ENCODE peak calls at places on chromosomes 4 and X, in six cellular contexts. F, Z, T, I, G and H are unnamed samples. For H3K36me3, the result is how much of the 10 kb centered on the place peaks cover.

GRCh38 chr4:152161676-152162330 is 374.1 kb downstream of the FBXW7 start:
- DNase-seq in F (no peak), Z (no peak), T (no peak), I (no peak), G (no peak), H (no peak)

GRCh38 chr4:164304240-164304639 is 449.7 kb upstream of the SMIM31 start:
- DNase-seq in F (no peak), Z (no peak), T (no peak), I (no peak), G (no peak), H (no peak)

GRCh38 chr4:177728361-177729152 is 286.3 kb upstream of the AGA start:
- DNase-seq in F (no peak), Z (no peak), T (no peak), I (no peak), G (no peak), H (no peak)

GRCh38 chr4:156558365-156559025 is 413.1 kb downstream of the PDGFC start:
- DNase-seq in F (no peak), Z (no peak), T (no peak), I (no peak), G (no peak), H (no peak)

GRCh38 chrX:50071507-50071906 is 129.3 kb downstream of the AKAP4 start:
- DNase-seq in F (no peak), Z (no peak), T (no peak), I (no peak), G (no peak), H (no peak)

GRCh38 chr4:165612936-165613335 is 234.1 kb downstream of the CPE start:
- DNase-seq in F (no peak), Z (no peak), T (no peak), I (no peak), G (no peak), H (no peak)

GRCh38 chr4:182478475-182478874 is 235.3 kb downstream of the TENM3 start:
- DNase-seq in F (no peak), Z (no peak), T (no peak), I (no peak), G (no peak), H (no peak)

GRCh38 chr4:143506031-143506430 is 7.5 kb upstream of the SMARCA5 start:
- DNase-seq in F (no peak), Z (no peak), T (no peak), I (no peak), G (no peak), H (no peak)

GRCh38 chr4:27764526-27764837 is 903.8 kb downstream of the STIM2 start:
- DNase-seq in F (no peak), Z (no peak), T (no peak), I (no peak), G (no peak), H (no peak)

GRCh38 chr4:88012652-88013051 is 5.2 kb downstream of the PKD2 start:
- DNase-seq in F (no peak), Z (no peak), T (no peak), I (no peak), G (no peak), H (no peak)

GRCh38 chrX:41148553-41148952 is 63.3 kb downstream of the USP9X start:
- DNase-seq in F (no peak), Z (no peak), T (no peak), I (no peak), G (no peak), H (no peak)

GRCh38 chr4:152041304-152041703 is 280.5 kb upstream of the GATB start:
- DNase-seq in F (no peak), Z (no peak), T (no peak), I (no peak), G (no peak), H (no peak)

GRCh38 chrX:55161581-55161980 is 58.6 kb upstream of the PAGE5 start:
- DNase-seq in F (no peak), Z (no peak), T (no peak), I (no peak), G (no peak), H (no peak)

GRCh38 chrX:140066262-140066661 is 100.9 kb upstream of the CXorf66 start:
- DNase-seq in F (no peak), Z (no peak), T (no peak), I (no peak), G (no peak), H (no peak)

GRCh38 chr4:183594823-183595222 is 64.2 kb downstream of the RWDD4 start:
- DNase-seq in F (no peak), Z (no peak), T (no peak), I (no peak), G (no peak), H (no peak)

GRCh38 chrX:40150503-40150902 is 52.7 kb upstream of the BCOR start:
- DNase-seq in F (no peak), Z (no peak), T (no peak), I (no peak), G (no peak), H (no peak)

GRCh38 chr4:132572210-132572609 is 576.9 kb upstream of the PCDH10 start:
- DNase-seq in F (no peak), Z (no peak), T (no peak), I (no peak), G (no peak), H (no peak)

GRCh38 chr4:124389591-124389990 is 322.9 kb downstream of the ANKRD50 start:
- DNase-seq in F (no peak), Z (no peak), T (no peak), I (no peak), G (no peak), H (no peak)

GRCh38 chr4:112036881-112037280 is 108.4 kb upstream of the FAM241A start:
- DNase-seq in F (no peak), Z (no peak), T (no peak), I (no peak), G (no peak), H (no peak)

GRCh38 chrX:102546818-102547493 is 30.4 kb upstream of the TMSB15A start:
- DNase-seq in F (no peak), Z (no peak), T (peak), I (no peak), G (no peak), H (no peak)

GRCh38 chr4:6918345-6918744 is 8.7 kb downstream of the TBC1D14 start:
- DNase-seq in F (no peak), Z (peak), T (no peak), I (no peak), G (no peak), H (no peak)

GRCh38 chr4:74012130-74012529 is 13.7 kb upstream of the CXCL5 start:
- DNase-seq in F (no peak), Z (no peak), T (no peak), I (no peak), G (no peak), H (no peak)

GRCh38 chr4:74016068-74016467 is 17.6 kb upstream of the CXCL5 start:
- DNase-seq in F (no peak), Z (no peak), T (no peak), I (no peak), G (no peak), H (no peak)

GRCh38 chr4:74015126-74015780 is 16.8 kb upstream of the CXCL5 start:
- DNase-seq in F (no peak), Z (no peak), T (no peak), I (no peak), G (no peak), H (no peak)

GRCh38 chr4:74014332-74014731 is 15.9 kb upstream of the CXCL5 start:
- DNase-seq in F (no peak), Z (no peak), T (no peak), I (no peak), G (no peak), H (no peak)

DNA sequence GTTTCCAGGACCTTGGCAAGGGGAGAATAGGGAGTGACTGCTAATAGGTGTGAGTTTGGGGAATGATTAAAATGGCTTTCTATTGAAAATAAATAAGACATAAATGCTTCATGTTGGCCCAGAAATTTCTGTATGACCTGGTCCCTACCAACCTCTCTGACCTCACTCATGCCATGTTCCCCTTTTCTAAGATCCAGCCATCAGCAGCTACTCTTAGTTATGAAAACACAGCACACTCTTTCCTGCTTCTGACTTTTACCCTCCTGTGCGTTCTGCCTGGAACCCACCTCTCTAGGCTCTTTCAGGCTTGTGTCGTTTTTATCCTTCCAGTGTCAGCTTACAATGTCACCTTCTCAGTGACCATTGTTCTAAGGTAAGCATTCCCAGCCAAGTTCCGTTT is 14.8 kb upstream of the CXCL5 start:
- DNase-seq in F (no peak), Z (no peak), T (no peak), I (no peak), G (no peak), H (no peak)
- TF ChIP-seq POLR2A in F (no peak), Z (no peak), T (no peak), I (no peak), G (no peak), H (no peak)

DNA sequence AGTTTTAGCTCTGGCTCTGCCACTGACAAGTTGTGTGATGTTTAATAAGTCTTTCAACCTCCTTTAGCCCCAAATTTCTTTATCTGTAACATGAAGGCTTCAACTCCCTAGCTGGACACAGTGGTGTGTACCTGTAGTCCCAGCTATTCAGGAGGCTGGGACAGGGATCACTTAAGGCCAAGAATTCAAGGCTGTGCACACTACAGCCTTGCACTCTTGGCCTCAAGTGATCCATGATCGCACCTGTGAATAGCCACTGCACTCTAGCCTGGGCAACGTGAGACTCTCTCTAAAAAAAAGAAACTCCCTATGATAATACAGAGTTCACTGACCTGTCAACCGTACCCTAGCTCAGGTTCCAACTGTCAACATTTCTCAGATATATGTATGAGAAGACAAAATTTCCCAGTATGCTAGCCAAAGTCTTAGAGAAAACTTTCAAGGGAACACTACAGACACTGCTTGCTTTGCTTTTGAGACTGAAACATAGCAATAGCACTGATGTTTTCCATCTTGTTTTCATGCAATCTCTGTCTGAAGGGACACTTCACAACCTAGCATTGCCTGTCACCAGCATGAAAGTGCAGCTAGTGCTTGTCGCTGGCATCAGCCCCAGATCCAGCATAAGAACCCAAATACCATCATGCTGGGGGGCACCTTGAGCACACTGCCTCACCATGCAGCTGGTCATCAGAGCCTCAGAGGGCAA is 51.6 kb upstream of the PTPN13 start:
- DNase-seq in F (no peak), Z (no peak), T (peak), I (no peak), G (no peak), H (no peak)
- H3K27ac ChIP-seq in F (no peak), Z (no peak), T (no peak), I (no peak), G (no peak), H (no peak)

DNA sequence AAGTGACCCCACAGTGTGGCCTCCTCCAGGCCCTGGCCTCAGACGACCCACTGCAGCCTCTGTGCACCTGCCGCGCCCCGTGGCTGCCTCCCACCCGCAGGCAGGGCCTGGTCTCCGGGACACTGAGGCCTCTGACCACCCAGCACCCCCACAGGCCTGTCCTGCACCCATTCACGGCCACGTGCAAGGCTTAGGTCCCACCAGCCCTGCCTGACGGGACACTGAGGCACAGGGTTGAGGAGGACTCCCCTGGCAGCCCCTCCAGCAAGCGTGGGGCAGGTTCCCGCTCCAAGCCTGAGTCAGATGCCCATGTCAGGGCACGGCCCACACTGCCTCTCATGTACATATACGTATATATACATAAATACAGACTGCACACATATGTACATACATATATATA is 23.5 kb downstream of the NELFA start:
- DNase-seq in F (no peak), Z (no peak), T (no peak), I (no peak), G (no peak), H (no peak)
- H3K36me3 ChIP-seq in F (half or more), Z (half or more), T (half or more), I (half or more), G (half or more), H (half or more)

GRCh38 chrX:129697204-129697829 is 41.5 kb upstream of the XPNPEP2 start:
- DNase-seq in F (no peak), Z (no peak), T (no peak), I (no peak), G (no peak), H (no peak)
- TF ChIP-seq POLR2A in F (no peak), Z (no peak), T (no peak), I (no peak), G (no peak), H (no peak)